ENCODE peak calls at places on chromosome 3, in four cellular contexts. One of them, this sample, is unnamed. For H3K9me3, the result is how much of the 10 kb centered on the place peaks cover.

GRCh38 chr3:46052531-46052930 is 25.2 kb upstream of the XCR1 start:
- DNase-seq in IMR-90: no peak
- DNase-seq in neuronal stem cell: no peak
- DNase-seq in H9: no peak
- DNase-seq in this sample: peak

GRCh38 chr3:122929188-122929465 is 98.4 kb downstream of the SEMA5B start:
- DNase-seq in IMR-90: no peak
- DNase-seq in neuronal stem cell: no peak
- DNase-seq in H9: no peak
- DNase-seq in this sample: no peak

GRCh38 chr3:6860911-6861330 is at the start of gene GRM7:
- DNase-seq in IMR-90: no peak
- DNase-seq in neuronal stem cell: peak
- DNase-seq in H9: peak
- DNase-seq in this sample: no peak

GRCh38 chr3:58526124-58526957 is 10.6 kb downstream of the ACOX2 start:
- DNase-seq in IMR-90: peak
- DNase-seq in neuronal stem cell: no peak
- DNase-seq in H9: no peak
- DNase-seq in this sample: peak

GRCh38 chr3:186361612-186362408 is at the start of gene DGKG:
- DNase-seq in IMR-90: no peak
- DNase-seq in neuronal stem cell: peak
- DNase-seq in H9: peak
- DNase-seq in this sample: peak

GRCh38 chr3:140341817-140342403 is 336.0 kb upstream of the TRIM42 start:
- DNase-seq in IMR-90: no peak
- DNase-seq in neuronal stem cell: no peak
- DNase-seq in H9: peak
- DNase-seq in this sample: no peak

GRCh38 chr3:119173325-119173724 is at the start of gene UPK1B:
- DNase-seq in IMR-90: no peak
- DNase-seq in neuronal stem cell: no peak
- DNase-seq in H9: peak
- DNase-seq in this sample: peak

GRCh38 chr3:45795882-45796765 is at the start of gene SLC6A20:
- DNase-seq in IMR-90: no peak
- DNase-seq in neuronal stem cell: peak
- DNase-seq in H9: peak
- DNase-seq in this sample: peak

GRCh38 chr3:109900774-109901173 is 563.4 kb upstream of the DPPA4 start:
- DNase-seq in IMR-90: no peak
- DNase-seq in neuronal stem cell: no peak
- DNase-seq in H9: no peak
- DNase-seq in this sample: no peak

GRCh38 chr3:187014417-187014864 is 84.1 kb downstream of the ST6GAL1 start:
- DNase-seq in IMR-90: peak
- DNase-seq in neuronal stem cell: no peak
- DNase-seq in H9: no peak
- DNase-seq in this sample: no peak

GRCh38 chr3:179807588-179807987 is 154.7 kb downstream of the USP13 start:
- DNase-seq in IMR-90: no peak
- DNase-seq in neuronal stem cell: no peak
- DNase-seq in H9: no peak
- DNase-seq in this sample: no peak

GRCh38 chr3:111725706-111726105 is 130.6 kb upstream of the ZBED2 start:
- DNase-seq in IMR-90: no peak
- DNase-seq in neuronal stem cell: no peak
- DNase-seq in H9: no peak
- DNase-seq in this sample: no peak

GRCh38 chr3:100316656-100317069 is 17.9 kb upstream of the NIT2 start:
- DNase-seq in IMR-90: peak
- DNase-seq in neuronal stem cell: peak
- DNase-seq in H9: no peak
- DNase-seq in this sample: peak

GRCh38 chr3:168961271-168961670 is 702.2 kb downstream of the MECOM start:
- DNase-seq in IMR-90: no peak
- DNase-seq in neuronal stem cell: no peak
- DNase-seq in H9: no peak
- DNase-seq in this sample: no peak

GRCh38 chr3:129683201-129683600 is 76.7 kb upstream of the PLXND1 start:
- DNase-seq in IMR-90: no peak
- DNase-seq in neuronal stem cell: no peak
- DNase-seq in H9: no peak
- DNase-seq in this sample: no peak

GRCh38 chr3:71744738-71745137 is 8.9 kb upstream of the GPR27 start:
- DNase-seq in IMR-90: no peak
- DNase-seq in neuronal stem cell: no peak
- DNase-seq in H9: no peak
- DNase-seq in this sample: no peak

GRCh38 chr3:184592411-184593200 is 31.0 kb downstream of the EPHB3 start:
- DNase-seq in IMR-90: peak
- DNase-seq in neuronal stem cell: no peak
- DNase-seq in H9: no peak
- DNase-seq in this sample: no peak

GRCh38 chr3:156551746-156552145 is 3.2 kb downstream of the SSR3 start:
- DNase-seq in IMR-90: peak
- DNase-seq in neuronal stem cell: no peak
- DNase-seq in H9: no peak
- DNase-seq in this sample: no peak

GRCh38 chr3:86978111-86978528 is 12.8 kb downstream of the VGLL3 start:
- DNase-seq in IMR-90: peak
- DNase-seq in neuronal stem cell: no peak
- DNase-seq in H9: no peak
- DNase-seq in this sample: peak

GRCh38 chr3:150184426-150185071 is 213.9 kb upstream of the PFN2 start:
- DNase-seq in IMR-90: peak
- DNase-seq in neuronal stem cell: no peak
- DNase-seq in H9: no peak
- DNase-seq in this sample: no peak

GRCh38 chr3:51955893-51956770 is 951 bp downstream of the GPR62 start:
- DNase-seq in IMR-90: no peak
- DNase-seq in neuronal stem cell: no peak
- DNase-seq in H9: peak
- DNase-seq in this sample: peak

GRCh38 chr3:87901141-87901540 is 157.7 kb downstream of the CGGBP1 start:
- DNase-seq in IMR-90: no peak
- DNase-seq in neuronal stem cell: no peak
- DNase-seq in H9: no peak
- DNase-seq in this sample: no peak

GRCh38 chr3:131717493-131717892 is 214.7 kb upstream of the MRPL3 start:
- DNase-seq in IMR-90: no peak
- DNase-seq in neuronal stem cell: no peak
- DNase-seq in H9: no peak
- DNase-seq in this sample: no peak

GRCh38 chr3:131713416-131714118 is 210.8 kb upstream of the MRPL3 start:
- DNase-seq in IMR-90: no peak
- DNase-seq in neuronal stem cell: no peak
- DNase-seq in H9: no peak
- DNase-seq in this sample: no peak

GRCh38 chr3:131714585-131715220 is 211.9 kb upstream of the MRPL3 start:
- DNase-seq in IMR-90: no peak
- DNase-seq in neuronal stem cell: no peak
- DNase-seq in H9: no peak
- DNase-seq in this sample: no peak

GRCh38 chr3:131716007-131716406 is 213.2 kb upstream of the MRPL3 start:
- DNase-seq in IMR-90: no peak
- DNase-seq in neuronal stem cell: no peak
- DNase-seq in H9: no peak
- DNase-seq in this sample: no peak

DNA sequence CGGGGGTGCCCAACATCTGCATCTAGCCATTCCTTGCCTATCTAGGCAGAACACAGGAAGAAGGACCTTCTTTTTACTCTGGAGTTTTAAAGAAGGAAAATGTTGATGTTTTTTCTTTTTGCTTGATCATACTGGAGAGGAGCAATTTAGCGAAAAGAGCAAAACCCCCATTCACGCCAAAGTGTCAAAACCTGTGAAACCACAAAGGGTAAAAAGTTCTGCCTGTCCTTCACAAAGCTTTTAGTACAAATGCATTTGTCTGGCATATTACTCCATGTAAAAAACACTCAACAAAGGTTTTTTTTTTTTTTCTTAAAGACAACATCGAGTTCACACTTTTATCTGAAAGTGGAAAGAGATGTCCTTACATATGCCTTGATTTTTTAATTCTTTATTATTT is 214.2 kb upstream of the MRPL3 start:
- DNase-seq in IMR-90: no peak
- DNase-seq in neuronal stem cell: no peak
- DNase-seq in H9: no peak
- DNase-seq in this sample: no peak
- H2BK5ac ChIP-seq in IMR-90: no peak
- H2BK5ac ChIP-seq in neuronal stem cell: no peak
- H2BK5ac ChIP-seq in H9: no peak
- H2BK5ac ChIP-seq in this sample: no peak

DNA sequence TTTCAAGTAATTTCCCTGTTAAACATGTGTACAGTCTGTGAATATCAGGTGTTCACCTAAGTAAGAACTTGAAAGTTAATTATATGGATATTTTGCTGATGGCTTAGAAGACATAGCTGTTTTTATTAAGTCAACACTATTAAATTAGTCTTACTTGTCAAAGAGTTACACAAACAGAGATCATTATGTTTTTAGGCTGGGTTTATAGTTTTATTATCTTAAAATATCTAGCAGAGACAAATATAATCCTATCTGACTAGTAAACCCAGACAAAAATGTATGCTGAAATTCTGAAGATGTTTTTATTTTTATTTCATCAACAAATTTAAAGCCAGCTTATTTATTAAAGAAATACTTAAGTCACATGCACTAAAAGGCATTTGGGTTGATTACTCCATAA is 51.2 kb upstream of the CCK start:
- DNase-seq in IMR-90: no peak
- DNase-seq in neuronal stem cell: no peak
- DNase-seq in H9: no peak
- DNase-seq in this sample: no peak
- H3K9me3 ChIP-seq in IMR-90: under half
- H3K9me3 ChIP-seq in neuronal stem cell: under half
- H3K9me3 ChIP-seq in H9: under half
- H3K9me3 ChIP-seq in this sample: under half

GRCh38 chr3:134371542-134372324 is 2.5 kb downstream of the AMOTL2 start:
- DNase-seq in IMR-90: peak
- DNase-seq in neuronal stem cell: no peak
- DNase-seq in H9: peak
- DNase-seq in this sample: no peak
- H2BK5ac ChIP-seq in IMR-90: peak
- H2BK5ac ChIP-seq in neuronal stem cell: no peak
- H2BK5ac ChIP-seq in H9: no peak
- H2BK5ac ChIP-seq in this sample: peak

GRCh38 chr3:43349759-43350158 is 63.4 kb downstream of the SNRK start:
- DNase-seq in IMR-90: peak
- DNase-seq in neuronal stem cell: no peak
- DNase-seq in H9: no peak
- DNase-seq in this sample: no peak
- H3K9me3 ChIP-seq in IMR-90: under half
- H3K9me3 ChIP-seq in neuronal stem cell: under half
- H3K9me3 ChIP-seq in H9: under half
- H3K9me3 ChIP-seq in this sample: under half

GRCh38 chr3:9342696-9343095 is 20.2 kb upstream of the THUMPD3 start:
- DNase-seq in IMR-90: no peak
- DNase-seq in neuronal stem cell: no peak
- DNase-seq in H9: no peak
- DNase-seq in this sample: no peak

GRCh38 chr3:9339750-9340449 is 23.0 kb upstream of the THUMPD3 start:
- DNase-seq in IMR-90: peak
- DNase-seq in neuronal stem cell: no peak
- DNase-seq in H9: no peak
- DNase-seq in this sample: no peak

GRCh38 chr3:9345041-9345440 is 17.8 kb upstream of the THUMPD3 start:
- DNase-seq in IMR-90: no peak
- DNase-seq in neuronal stem cell: no peak
- DNase-seq in H9: no peak
- DNase-seq in this sample: peak

GRCh38 chr3:9343115-9343514 is 19.7 kb upstream of the THUMPD3 start:
- DNase-seq in IMR-90: no peak
- DNase-seq in neuronal stem cell: no peak
- DNase-seq in H9: no peak
- DNase-seq in this sample: no peak

DNA sequence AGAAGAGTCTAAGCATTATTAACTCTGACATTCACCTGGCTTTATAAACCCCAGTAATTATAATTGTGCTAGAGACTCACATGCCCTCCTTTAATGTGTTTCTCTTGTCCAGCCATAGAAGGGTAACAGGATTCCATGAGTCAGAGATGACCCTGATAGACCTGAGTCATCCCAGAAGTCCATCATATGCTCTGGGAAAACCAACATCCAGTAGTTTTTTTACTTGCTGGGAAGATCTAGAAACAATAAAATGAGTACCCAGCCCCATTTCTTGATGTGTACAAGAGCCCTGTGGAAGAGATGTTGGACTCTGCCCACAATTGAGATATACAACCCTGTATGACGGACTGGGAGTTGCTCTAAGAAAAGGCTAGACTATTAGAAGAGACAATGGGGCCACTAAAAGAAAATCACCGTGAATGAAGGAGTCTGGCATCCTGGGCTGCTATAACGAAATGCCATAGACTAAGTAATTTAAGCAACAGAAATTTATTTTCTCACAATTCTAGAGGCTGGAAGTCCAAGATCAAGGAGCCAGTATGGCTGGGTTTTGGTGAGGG is 22.3 kb upstream of the THUMPD3 start:
- DNase-seq in IMR-90: peak
- DNase-seq in neuronal stem cell: no peak
- DNase-seq in H9: no peak
- DNase-seq in this sample: peak
- H2BK5ac ChIP-seq in IMR-90: peak
- H2BK5ac ChIP-seq in neuronal stem cell: no peak
- H2BK5ac ChIP-seq in H9: no peak
- H2BK5ac ChIP-seq in this sample: peak

GRCh38 chr3:33826688-33827087 is 28.3 kb downstream of the PDCD6IP start:
- DNase-seq in IMR-90: peak
- DNase-seq in neuronal stem cell: no peak
- DNase-seq in H9: no peak
- DNase-seq in this sample: no peak
- H3K9me3 ChIP-seq in IMR-90: under half
- H3K9me3 ChIP-seq in neuronal stem cell: under half
- H3K9me3 ChIP-seq in H9: under half
- H3K9me3 ChIP-seq in this sample: under half

GRCh38 chr3:134308350-134308891 is 57.8 kb upstream of the RYK start:
- DNase-seq in IMR-90: peak
- DNase-seq in neuronal stem cell: peak
- DNase-seq in H9: peak
- DNase-seq in this sample: peak
- H2BK5ac ChIP-seq in IMR-90: peak
- H2BK5ac ChIP-seq in neuronal stem cell: no peak
- H2BK5ac ChIP-seq in H9: no peak
- H2BK5ac ChIP-seq in this sample: peak

DNA sequence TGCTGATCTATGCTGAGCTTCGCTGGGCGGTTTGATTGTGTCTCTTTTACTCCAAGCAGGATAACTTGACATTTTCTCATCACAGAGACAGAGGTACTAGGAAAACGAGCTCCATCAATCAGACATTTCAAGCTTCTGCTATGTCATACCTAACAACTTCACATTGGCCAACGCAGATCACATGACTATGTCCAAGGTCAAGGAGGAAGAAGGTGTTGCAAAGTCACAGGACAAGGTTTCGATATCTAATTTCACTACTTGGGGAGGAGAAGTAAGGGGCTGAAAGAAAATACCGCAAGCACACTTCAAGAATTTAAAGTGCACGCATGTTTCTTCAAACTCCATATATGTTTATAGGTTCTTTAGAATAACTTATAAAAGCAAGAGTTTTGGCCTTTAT is 425.8 kb downstream of the CHL1 start:
- DNase-seq in IMR-90: no peak
- DNase-seq in neuronal stem cell: no peak
- DNase-seq in H9: no peak
- DNase-seq in this sample: no peak
- H3K9me3 ChIP-seq in IMR-90: under half
- H3K9me3 ChIP-seq in neuronal stem cell: under half
- H3K9me3 ChIP-seq in H9: under half
- H3K9me3 ChIP-seq in this sample: under half